ENCODE peak calls at places on chromosomes 1 and 21, in nine cellular contexts. R, C, X, G, I, O, F, S and P are unnamed samples.

GRCh38 chr1:248926401-248927182 is 20.6 kb downstream of the PGBD2 start:
- DNase-seq in R (no peak), C (peak; percentile 87), X (peak; percentile 71), G (peak; percentile 38), I (peak; percentile 35), O (no peak), F (no peak), S (no peak), P (no peak)

GRCh38 chr1:244796719-244797406 is 38.6 kb upstream of the COX20 start:
- DNase-seq in R (peak; percentile 86), C (peak; percentile 48), X (peak; percentile 48), G (peak; percentile 84), I (peak; percentile 81), O (peak; percentile 45), F (peak; percentile 55), S (peak; percentile 46), P (peak; percentile 64)

GRCh38 chr1:61310057-61310456 is 227.7 kb downstream of the NFIA start:
- DNase-seq in R (no peak), C (no peak), X (no peak), G (no peak), I (no peak), O (no peak), F (no peak), S (no peak), P (no peak)

GRCh38 chr1:39569034-39569433 is 7.6 kb downstream of the PABPC4 start:
- DNase-seq in R (no peak), C (no peak), X (no peak), G (no peak), I (no peak), O (no peak), F (no peak), S (no peak), P (no peak)

GRCh38 chr1:16433066-16433465 is 4.2 kb downstream of the SPATA21 start:
- DNase-seq in R (no peak), C (no peak), X (no peak), G (no peak), I (no peak), O (no peak), F (no peak), S (no peak), P (no peak)

GRCh38 chr1:79811173-79811572 is 804.6 kb upstream of the ADGRL4 start:
- DNase-seq in R (no peak), C (peak; percentile 96), X (peak; percentile 50), G (peak; percentile 80), I (peak; percentile 84), O (no peak), F (no peak), S (no peak), P (no peak)

GRCh38 chr1:95068956-95069710 is 3.6 kb downstream of the ALG14 start:
- DNase-seq in R (no peak), C (no peak), X (peak; percentile 75), G (no peak), I (no peak), O (no peak), F (no peak), S (no peak), P (no peak)

GRCh38 chr1:186492531-186493291 is 31.8 kb upstream of the PDC start:
- DNase-seq in R (no peak), C (peak; percentile 33), X (no peak), G (peak; percentile 44), I (peak; percentile 59), O (no peak), F (no peak), S (no peak), P (no peak)

GRCh38 chr1:237042467-237042891 is 495 bp downstream of the RYR2 start:
- DNase-seq in R (no peak), C (no peak), X (no peak), G (no peak), I (no peak), O (no peak), F (no peak), S (no peak), P (no peak)

GRCh38 chr1:51768971-51769601 is 109.4 kb downstream of the NRDC start:
- DNase-seq in R (peak; percentile 44), C (peak; percentile 61), X (peak; percentile 55), G (peak; percentile 85), I (peak; percentile 85), O (peak; percentile 62), F (no peak), S (no peak), P (peak; percentile 29)

GRCh38 chr1:61224609-61225008 is 142.2 kb downstream of the NFIA start:
- DNase-seq in R (no peak), C (no peak), X (no peak), G (no peak), I (no peak), O (no peak), F (no peak), S (no peak), P (no peak)

GRCh38 chr1:34330061-34330460 is 153.4 kb downstream of the C1orf94 start:
- DNase-seq in R (no peak), C (no peak), X (no peak), G (no peak), I (no peak), O (no peak), F (no peak), S (no peak), P (no peak)

GRCh38 chr1:2834146-2834475 is 32.6 kb upstream of the TTC34 start:
- DNase-seq in R (no peak), C (no peak), X (no peak), G (no peak), I (no peak), O (no peak), F (no peak), S (no peak), P (no peak)

GRCh38 chr1:116934586-116935207 is 25.0 kb downstream of the PTGFRN start:
- DNase-seq in R (no peak), C (no peak), X (no peak), G (peak; percentile 36), I (peak; percentile 25), O (peak; percentile 58), F (no peak), S (no peak), P (peak; percentile 60)

GRCh38 chr21:43188181-43188580 is 19.4 kb downstream of the CRYAA start:
- DNase-seq in R (no peak), C (no peak), X (no peak), G (no peak), I (no peak), O (no peak), F (no peak), S (no peak), P (no peak)

GRCh38 chr1:235637756-235638155 is 11.8 kb downstream of the GNG4 start:
- DNase-seq in R (no peak), C (no peak), X (no peak), G (no peak), I (no peak), O (no peak), F (no peak), S (no peak), P (no peak)

GRCh38 chr1:231918239-231919015 is 291.8 kb downstream of the DISC1 start:
- DNase-seq in R (no peak), C (no peak), X (no peak), G (peak; percentile 29), I (peak; percentile 37), O (peak; percentile 10), F (no peak), S (peak; percentile 21), P (no peak)

GRCh38 chr1:93977546-93977945 is 68.3 kb upstream of the GCLM start:
- DNase-seq in R (no peak), C (peak; percentile 43), X (no peak), G (peak; percentile 52), I (peak; percentile 76), O (no peak), F (no peak), S (no peak), P (no peak)

GRCh38 chr1:56686171-56686570 is 41.1 kb downstream of the PRKAA2 start:
- DNase-seq in R (no peak), C (peak; percentile 17), X (no peak), G (peak; percentile 12), I (peak; percentile 53), O (no peak), F (no peak), S (no peak), P (peak; percentile 10)

GRCh38 chr21:33947451-33948095 is 32.0 kb upstream of the ATP5PO start:
- DNase-seq in R (peak; percentile 38), C (peak; percentile 94), X (peak; percentile 95), G (peak; percentile 96), I (peak; percentile 96), O (peak; percentile 89), F (peak; percentile 67), S (peak; percentile 77), P (peak; percentile 89)

GRCh38 chr21:17779486-17779885 is 39.7 kb downstream of the C21orf91 start:
- DNase-seq in R (no peak), C (no peak), X (no peak), G (peak; percentile 38), I (no peak), O (no peak), F (no peak), S (no peak), P (no peak)

GRCh38 chr1:58628987-58629598 is 52.0 kb upstream of the TACSTD2 start:
- DNase-seq in R (no peak), C (peak; percentile 76), X (peak; percentile 53), G (no peak), I (peak; percentile 40), O (no peak), F (no peak), S (no peak), P (no peak)